ENCODE peak calls at places on chromosome 13, in eight cellular contexts. C is Peyer's patch; M is brain microvascular endothelial cell; A is nephron progenitor cell; Y is left ventricle myocardium inferior; V is kidney epithelial cell; D is Caco-2; I is activated CD8-positive, alpha-beta T cell treated with anti-CD3 and anti-CD28 coated beads for 36 hours. N is an unnamed sample.

GRCh38 chr13:66775196-66775595 is 454.9 kb downstream of the PCDH9 start:
- DNase-seq in M (no peak), C (no peak), D (no peak), A (no peak), V (no peak), I (no peak), Y (no peak), N (no peak)

GRCh38 chr13:109745060-109745459 is 41.3 kb downstream of the IRS2 start:
- DNase-seq in M (no peak), C (no peak), D (no peak), A (no peak), V (no peak), Y (no peak), I (no peak), N (no peak)

GRCh38 chr13:26370495-26370990 is 116.6 kb downstream of the CDK8 start:
- DNase-seq in C (no peak), D (no peak), V (no peak), Y (no peak), A (no peak), M (no peak), I (no peak), N (no peak)

GRCh38 chr13:96726651-96727050 is 267.6 kb downstream of the OXGR1 start:
- DNase-seq in D (no peak), C (no peak), I (no peak), V (no peak), M (no peak), Y (no peak), A (no peak), N (no peak)

GRCh38 chr13:65856464-65856863 is 1373.7 kb downstream of the PCDH9 start:
- DNase-seq in I (no peak), V (no peak), C (no peak), Y (no peak), D (no peak), A (no peak), M (peak), N (no peak)

GRCh38 chr13:71613347-71613746 is 253.7 kb downstream of the DACH1 start:
- DNase-seq in A (no peak), M (no peak), I (no peak), D (no peak), V (no peak), Y (no peak), C (no peak), N (no peak)

GRCh38 chr13:46288570-46289259 is 77.0 kb downstream of the LRRC63 start:
- DNase-seq in V (peak), C (no peak), A (peak), M (peak), D (peak), Y (no peak), I (no peak), N (peak)

GRCh38 chr13:100534147-100534818 is 54.3 kb downstream of the GGACT start:
- DNase-seq in I (no peak), Y (no peak), D (no peak), A (no peak), M (no peak), V (no peak), C (peak), N (no peak)

GRCh38 chr13:100269837-100270236 is 180.9 kb downstream of the PCCA start:
- DNase-seq in C (peak), Y (peak), V (no peak), I (no peak), M (peak), A (no peak), D (no peak), N (no peak)

GRCh38 chr13:36858285-36858684 is 39.3 kb downstream of the RFXAP start:
- DNase-seq in D (peak), A (peak), Y (no peak), V (no peak), I (no peak), M (no peak), C (no peak), N (peak)

GRCh38 chr13:74217816-74218215 is 83.6 kb upstream of the KLF12 start:
- DNase-seq in Y (no peak), I (no peak), V (no peak), M (peak), A (no peak), D (no peak), C (no peak), N (no peak)

GRCh38 chr13:20148501-20149183 is 12.2 kb downstream of the GJA3 start:
- DNase-seq in A (no peak), C (no peak), M (no peak), V (no peak), I (no peak), Y (no peak), D (no peak), N (no peak)

GRCh38 chr13:95256086-95256485 is 45.2 kb downstream of the ABCC4 start:
- DNase-seq in A (no peak), D (no peak), C (no peak), Y (no peak), I (no peak), M (peak), V (peak), N (no peak)

GRCh38 chr13:77416666-77417212 is 89.8 kb upstream of the MYCBP2 start:
- DNase-seq in A (no peak), D (no peak), I (no peak), Y (no peak), V (no peak), C (no peak), M (no peak), N (no peak)

GRCh38 chr13:109155301-109155761 is 525.9 kb downstream of the MYO16 start:
- DNase-seq in V (no peak), M (peak), A (no peak), I (no peak), Y (no peak), C (no peak), D (no peak), N (no peak)

GRCh38 chr13:102195566-102196462 is 206.0 kb downstream of the FGF14 start:
- DNase-seq in D (no peak), C (no peak), V (no peak), A (no peak), I (no peak), M (no peak), Y (no peak), N (no peak)

GRCh38 chr13:48492123-48493075 is 40.5 kb downstream of the RCBTB2 start:
- DNase-seq in A (no peak), I (peak), Y (peak), V (no peak), M (peak), D (no peak), C (peak), N (peak)

GRCh38 chr13:74036373-74036772 is 97.8 kb downstream of the KLF12 start:
- DNase-seq in Y (no peak), V (peak), D (peak), A (no peak), M (no peak), I (no peak), C (no peak), N (no peak)

GRCh38 chr13:75180805-75181455 is 301.0 kb downstream of the TBC1D4 start:
- DNase-seq in A (no peak), Y (no peak), C (no peak), V (no peak), I (no peak), D (no peak), M (no peak), N (no peak)

GRCh38 chr13:84896128-84896527 is 903.1 kb downstream of the SLITRK6 start:
- DNase-seq in C (peak), Y (no peak), I (peak), M (peak), D (peak), V (peak), A (peak), N (peak)

GRCh38 chr13:45292176-45292575 is 48.8 kb downstream of the TPT1 start:
- DNase-seq in D (no peak), C (no peak), I (no peak), V (no peak), Y (no peak), A (no peak), M (no peak), N (no peak)

GRCh38 chr13:98295371-98295770 is 118.3 kb upstream of the RNF113B start:
- DNase-seq in A (no peak), Y (no peak), I (no peak), V (no peak), D (no peak), C (no peak), M (no peak), N (no peak)

GRCh38 chr13:106899444-106899843 is 331.5 kb upstream of the ARGLU1 start:
- DNase-seq in D (peak), C (no peak), M (no peak), Y (no peak), A (no peak), I (no peak), V (no peak), N (no peak)

GRCh38 chr13:42747399-42747873 is 33.9 kb upstream of the FAM216B start:
- DNase-seq in I (no peak), A (no peak), V (peak), D (no peak), Y (no peak), C (peak), M (peak), N (no peak)

GRCh38 chr13:22848539-22849052 is 332.2 kb upstream of the SGCG start:
- DNase-seq in V (no peak), I (no peak), D (peak), C (no peak), A (peak), Y (no peak), M (no peak), N (no peak)

DNA sequence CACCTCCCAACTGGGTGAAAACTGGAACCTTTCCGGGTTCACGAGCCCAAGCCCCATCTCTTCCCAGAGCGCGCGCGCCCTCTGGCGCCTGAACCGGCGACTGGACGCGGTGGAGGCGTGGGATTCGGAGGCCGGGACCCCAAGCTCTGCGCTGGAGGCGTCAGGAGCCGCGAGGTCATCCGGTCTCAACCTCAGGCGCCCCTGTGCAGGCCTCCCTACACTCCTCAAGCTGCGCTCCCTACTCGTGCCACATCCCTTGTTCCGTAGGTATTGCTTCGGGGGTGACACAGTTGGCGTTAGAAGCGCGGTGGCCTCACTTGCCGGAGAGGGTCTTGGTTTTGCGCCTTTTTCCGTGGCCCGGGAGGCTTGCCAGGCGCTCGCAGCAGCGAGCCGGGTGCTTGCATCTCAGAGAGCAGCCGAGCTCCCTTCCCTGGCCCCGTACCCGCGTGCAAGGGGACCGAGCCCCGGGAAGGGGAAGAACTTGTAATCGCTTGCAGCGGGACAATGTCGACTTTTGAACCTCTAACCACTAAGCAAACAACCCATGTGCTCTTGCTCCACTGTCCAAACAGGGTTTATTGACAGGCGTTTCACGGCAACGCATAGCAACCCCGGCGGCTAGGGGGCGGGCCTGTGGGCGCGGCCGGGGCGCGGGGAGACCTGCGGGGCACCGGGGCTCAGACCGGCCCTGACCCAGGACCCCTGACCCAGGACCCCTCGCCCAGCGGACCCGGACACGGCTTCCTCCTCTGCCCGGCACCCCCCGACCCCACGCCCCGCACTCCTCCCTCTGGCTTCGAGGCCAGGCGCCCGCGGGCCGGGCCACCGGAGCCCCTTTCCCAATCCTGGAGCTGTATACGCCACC is 8.5 kb downstream of the CDX2 start:
- DNase-seq in V (no peak), A (peak), C (peak), M (peak), Y (peak), D (peak), I (peak), N (peak)
- TF ChIP-seq CTCF in V (peak), A (peak), C (no peak), M (peak), Y (peak), D (peak), I (peak), N (peak)

DNA sequence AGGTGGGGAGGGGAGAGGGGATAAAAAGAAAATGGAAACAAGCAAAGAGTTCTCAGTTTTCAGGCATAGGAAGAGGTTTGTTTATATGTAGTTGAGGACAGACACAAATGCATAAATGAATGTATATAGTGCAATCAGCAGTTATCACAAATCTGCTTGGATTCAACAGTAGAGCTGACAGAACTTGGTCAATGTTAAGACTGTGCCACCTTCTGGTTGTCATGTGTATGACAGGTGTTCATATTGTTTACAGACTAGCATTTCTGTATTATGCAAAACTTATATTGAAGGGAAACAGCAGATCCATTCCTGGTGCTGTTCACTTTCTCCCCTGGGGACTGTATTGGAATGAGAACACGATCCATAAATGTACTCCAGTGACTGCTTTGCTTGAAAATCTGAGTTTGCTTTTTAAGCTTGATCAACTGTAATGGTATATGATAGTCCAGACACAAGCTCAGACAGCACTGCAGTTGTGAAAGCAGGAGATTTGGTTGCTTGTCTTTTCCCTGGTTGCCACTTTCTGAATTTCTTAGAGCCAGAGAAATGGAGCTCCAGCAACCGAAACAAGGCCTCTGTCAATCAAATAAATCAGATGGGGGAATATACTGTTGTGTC is 319.5 kb upstream of the OBI1 start:
- DNase-seq in A (peak), Y (no peak), I (peak), C (peak), D (peak), V (peak), M (peak), N (peak)
- TF ChIP-seq CTCF in A (peak), Y (peak), I (peak), C (peak), D (peak), V (peak), M (peak), N (peak)

DNA sequence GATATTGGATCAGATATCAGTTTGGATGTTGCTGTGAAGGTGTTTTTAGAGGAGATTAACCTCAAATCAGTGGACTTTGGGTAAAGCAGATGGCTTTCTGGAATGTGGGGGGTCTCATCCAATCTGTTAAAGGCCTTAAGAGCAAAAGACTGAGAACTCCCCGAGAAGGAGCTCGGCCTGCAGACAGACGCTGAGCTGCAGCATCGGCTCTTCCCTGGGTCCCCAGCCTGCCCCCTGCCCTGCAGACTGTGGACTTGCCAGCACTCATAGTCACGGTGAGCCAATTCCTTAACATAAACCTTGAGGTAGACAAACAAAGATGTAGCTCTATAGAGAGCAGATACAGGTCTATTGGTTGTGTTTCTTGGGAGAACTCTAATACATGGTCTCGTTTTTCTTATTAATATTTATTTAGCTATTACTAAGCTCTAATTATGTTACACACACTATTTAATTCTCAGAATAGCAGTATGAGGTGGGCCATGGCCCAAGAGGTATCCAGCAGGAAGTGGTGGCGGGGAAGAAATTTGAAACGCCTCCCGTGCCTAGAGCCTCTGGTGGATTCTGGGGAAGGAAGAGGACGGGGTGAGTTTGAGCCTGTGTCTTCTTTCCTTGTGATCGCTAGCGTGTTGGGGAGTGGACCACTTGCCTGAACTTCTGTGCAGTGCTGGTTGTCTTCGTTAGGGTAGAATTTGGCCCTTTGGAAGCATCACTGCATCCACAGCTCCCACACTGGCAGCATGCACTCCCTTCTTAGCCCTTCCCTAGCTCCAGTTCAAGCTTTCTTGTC is 305.3 kb downstream of the TEX29 start:
- DNase-seq in C (no peak), A (no peak), M (no peak), V (no peak), Y (no peak), I (no peak), D (no peak), N (no peak)
- TF ChIP-seq CTCF in C (no peak), A (no peak), M (no peak), V (no peak), Y (no peak), I (no peak), D (no peak), N (no peak)

GRCh38 chr13:39935155-39935554 is 279.7 kb downstream of the COG6 start:
- DNase-seq in M (no peak), I (peak), A (no peak), C (no peak), Y (no peak), D (no peak), V (no peak), N (peak)
- TF ChIP-seq CTCF in M (no peak), I (no peak), A (no peak), C (no peak), Y (no peak), D (no peak), V (no peak), N (no peak)

GRCh38 chr13:32247887-32248286 is 67.3 kb downstream of the ZAR1L start:
- DNase-seq in D (no peak), V (no peak), M (no peak), I (no peak), C (no peak), Y (no peak), A (no peak), N (no peak)
- TF ChIP-seq CTCF in D (no peak), V (no peak), M (no peak), I (no peak), C (no peak), Y (no peak), A (no peak), N (no peak)

GRCh38 chr13:30169442-30169841 is 137.9 kb downstream of the KATNAL1 start:
- DNase-seq in Y (no peak), V (no peak), D (no peak), I (no peak), A (no peak), C (no peak), M (no peak), N (no peak)

GRCh38 chr13:30165071-30165470 is 142.3 kb downstream of the KATNAL1 start:
- DNase-seq in C (no peak), V (no peak), I (no peak), Y (no peak), A (no peak), D (no peak), M (no peak), N (no peak)

GRCh38 chr13:30170569-30170968 is 136.8 kb downstream of the KATNAL1 start:
- DNase-seq in A (no peak), M (no peak), C (no peak), I (no peak), Y (no peak), D (no peak), V (no peak), N (no peak)

GRCh38 chr13:30164141-30164540 is 143.2 kb downstream of the KATNAL1 start:
- DNase-seq in M (no peak), Y (no peak), D (no peak), A (no peak), I (no peak), C (no peak), V (no peak), N (no peak)

DNA sequence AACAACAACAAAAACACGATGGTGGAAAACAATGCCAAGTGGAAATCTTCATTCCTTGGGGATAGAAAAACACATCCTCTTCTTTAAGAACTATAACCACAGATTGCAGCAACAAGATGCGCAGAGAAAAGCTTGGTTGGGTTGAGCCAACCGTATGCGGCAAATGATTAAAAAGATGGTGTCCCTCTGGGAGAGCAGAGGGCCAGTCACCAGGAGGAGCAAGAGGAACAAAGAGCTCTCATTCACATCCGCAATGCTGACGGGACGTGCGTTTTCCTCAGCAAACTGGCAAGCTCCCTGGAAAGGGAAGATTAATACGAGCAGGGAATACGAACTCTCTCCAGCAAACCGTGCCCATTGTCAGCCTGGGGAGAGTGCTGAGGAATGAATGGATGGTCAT is 141.6 kb downstream of the KATNAL1 start:
- DNase-seq in C (no peak), M (peak), I (no peak), V (no peak), D (no peak), A (no peak), Y (no peak), N (no peak)
- TF ChIP-seq CTCF in C (no peak), M (peak), I (no peak), V (no peak), D (no peak), A (no peak), Y (no peak), N (no peak)

DNA sequence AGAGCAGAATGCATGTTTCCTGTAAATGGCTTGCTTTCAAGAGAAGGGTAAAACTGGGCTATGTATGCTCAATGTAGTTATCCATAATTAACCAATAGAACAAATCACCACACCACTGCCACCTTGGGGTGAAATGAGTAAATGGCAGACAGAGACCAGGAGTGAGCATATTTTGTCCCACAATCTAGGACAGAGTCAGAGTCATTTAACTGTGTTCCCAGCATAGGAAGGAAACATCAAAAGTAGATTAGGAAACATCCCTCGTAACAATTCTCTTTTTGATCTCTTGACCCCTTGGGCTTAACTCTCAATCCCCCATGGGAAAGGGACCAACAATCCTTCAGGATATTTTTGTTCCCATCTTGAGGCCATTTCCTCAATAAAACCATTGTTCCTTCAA is 224.8 kb downstream of the NHLRC3 start:
- DNase-seq in V (no peak), C (peak), M (peak), I (peak), Y (no peak), D (peak), A (peak), N (peak)
- TF ChIP-seq CTCF in V (peak), C (no peak), M (peak), I (peak), Y (peak), D (peak), A (peak), N (peak)

GRCh38 chr13:92143766-92144165 is 745.3 kb downstream of the GPC5 start:
- DNase-seq in I (no peak), D (peak), A (no peak), Y (no peak), M (no peak), C (no peak), V (no peak), N (no peak)
- TF ChIP-seq CTCF in I (no peak), D (no peak), A (no peak), Y (no peak), M (no peak), C (no peak), V (no peak), N (no peak)

N was measured in GM20000.